ENCODE peak calls at places on chromosomes 13 and 19, in seven cellular contexts. One of them, this sample, is unnamed.

GRCh38 chr13:112144616-112145220 is 77.8 kb downstream of the SOX1 start:
- DNase-seq in astrocyte of the hippocampus: peak
- DNase-seq in left colon: no peak
- DNase-seq in nephron progenitor cell: no peak
- DNase-seq in AG09309: no peak
- DNase-seq in foreskin fibroblast: no peak
- DNase-seq in astrocyte of the cerebellum: no peak
- DNase-seq in this sample: no peak

GRCh38 chr19:29311391-29311790 is 98.4 kb upstream of the UQCRFS1 start:
- DNase-seq in astrocyte of the hippocampus: no peak
- DNase-seq in left colon: no peak
- DNase-seq in nephron progenitor cell: peak
- DNase-seq in AG09309: no peak
- DNase-seq in foreskin fibroblast: no peak
- DNase-seq in astrocyte of the cerebellum: no peak
- DNase-seq in this sample: no peak

GRCh38 chr19:10402441-10403038 is 802 bp downstream of the CDC37 start:
- DNase-seq in astrocyte of the hippocampus: peak
- DNase-seq in left colon: peak
- DNase-seq in nephron progenitor cell: no peak
- DNase-seq in AG09309: no peak
- DNase-seq in foreskin fibroblast: peak
- DNase-seq in astrocyte of the cerebellum: no peak
- DNase-seq in this sample: no peak

GRCh38 chr13:109751477-109751876 is 34.9 kb downstream of the IRS2 start:
- DNase-seq in astrocyte of the hippocampus: no peak
- DNase-seq in left colon: no peak
- DNase-seq in nephron progenitor cell: no peak
- DNase-seq in AG09309: no peak
- DNase-seq in foreskin fibroblast: no peak
- DNase-seq in astrocyte of the cerebellum: no peak
- DNase-seq in this sample: no peak

GRCh38 chr13:57314897-57315520 is 148.0 kb downstream of the PRR20E start:
- DNase-seq in astrocyte of the hippocampus: peak
- DNase-seq in left colon: no peak
- DNase-seq in nephron progenitor cell: no peak
- DNase-seq in AG09309: no peak
- DNase-seq in foreskin fibroblast: no peak
- DNase-seq in astrocyte of the cerebellum: no peak
- DNase-seq in this sample: no peak

GRCh38 chr13:47480121-47480520 is 521.0 kb downstream of the SUCLA2 start:
- DNase-seq in astrocyte of the hippocampus: peak
- DNase-seq in left colon: no peak
- DNase-seq in nephron progenitor cell: no peak
- DNase-seq in AG09309: peak
- DNase-seq in foreskin fibroblast: peak
- DNase-seq in astrocyte of the cerebellum: peak
- DNase-seq in this sample: peak

GRCh38 chr13:113022391-113023216 is 53.6 kb downstream of the MCF2L start:
- DNase-seq in astrocyte of the hippocampus: peak
- DNase-seq in left colon: no peak
- DNase-seq in nephron progenitor cell: peak
- DNase-seq in AG09309: no peak
- DNase-seq in foreskin fibroblast: no peak
- DNase-seq in astrocyte of the cerebellum: no peak
- DNase-seq in this sample: no peak

GRCh38 chr13:107190065-107190464 is 622.1 kb upstream of the ARGLU1 start:
- DNase-seq in astrocyte of the hippocampus: no peak
- DNase-seq in left colon: no peak
- DNase-seq in nephron progenitor cell: no peak
- DNase-seq in AG09309: no peak
- DNase-seq in foreskin fibroblast: no peak
- DNase-seq in astrocyte of the cerebellum: no peak
- DNase-seq in this sample: no peak